ENCODE peak calls at places on chromosomes 1 and 21, in seven cellular contexts. R is foreskin fibroblast, L is transverse colon, B is cardiac muscle cell, D is BJ, A is lower lobe of right lung, C is sigmoid colon. Y is an unnamed sample.

GRCh38 chr1:23558872-23559135 is 497 bp downstream of the ID3 start:
- DNase-seq in D (no peak), C (no peak), A (no peak), R (no peak), B (no peak), L (no peak), Y (no peak)

GRCh38 chr1:168287237-168287664 is 6.6 kb downstream of the TBX19 start:
- DNase-seq in L (no peak), A (no peak), D (no peak), R (peak; percentile 37), B (no peak), C (no peak), Y (no peak)

GRCh38 chr1:27233677-27234053 is 767 bp upstream of the WDTC1 start:
- DNase-seq in R (no peak), B (no peak), C (no peak), A (no peak), L (peak; percentile 8), D (no peak), Y (no peak)

GRCh38 chr1:204041232-204041767 is 31.6 kb upstream of the SOX13 start:
- DNase-seq in A (no peak), R (peak; percentile 1), C (no peak), D (no peak), B (no peak), L (no peak), Y (no peak)

GRCh38 chr1:39539252-39539790 is 37.3 kb downstream of the PABPC4 start:
- DNase-seq in D (no peak), L (peak; percentile 76), R (peak; percentile 58), A (peak; percentile 63), C (peak; percentile 86), B (peak; percentile 85), Y (peak; percentile 30)

GRCh38 chr1:202959276-202959620 is 1.1 kb upstream of the ADIPOR1 start:
- DNase-seq in R (peak; percentile 70), A (no peak), B (no peak), D (no peak), C (no peak), L (no peak), Y (no peak)

GRCh38 chr1:24931481-24932221 is 1.6 kb upstream of the RUNX3 start:
- DNase-seq in A (no peak), R (no peak), C (no peak), B (peak; percentile 35), D (no peak), L (no peak), Y (no peak)

GRCh38 chr1:85579619-85580018 is 942 bp upstream of the CCN1 start:
- DNase-seq in L (no peak), D (no peak), B (no peak), R (peak; percentile 72), C (peak; percentile 77), A (no peak), Y (no peak)

GRCh38 chr1:31562707-31563360 is 13.5 kb upstream of the TINAGL1 start:
- DNase-seq in A (no peak), C (no peak), B (no peak), L (no peak), D (no peak), R (peak; percentile 37), Y (no peak)

GRCh38 chr1:11126544-11126943 is 26.9 kb upstream of the EXOSC10 start:
- DNase-seq in B (no peak), C (no peak), D (no peak), R (no peak), L (no peak), A (no peak), Y (no peak)

GRCh38 chr1:32151319-32151787 is 28.1 kb upstream of the TXLNA start:
- DNase-seq in B (peak; percentile 81), R (peak; percentile 79), A (no peak), C (no peak), L (no peak), D (no peak), Y (no peak)

GRCh38 chr1:20837554-20838192 is 50.6 kb upstream of the HP1BP3 start:
- DNase-seq in A (no peak), C (no peak), R (peak; percentile 6), D (no peak), B (no peak), L (no peak), Y (no peak)

GRCh38 chr1:160437432-160438319 is 37.3 kb downstream of the VANGL2 start:
- DNase-seq in R (no peak), A (no peak), L (no peak), D (no peak), B (no peak), C (no peak), Y (peak; percentile 76)

GRCh38 chr1:192877283-192877886 is 68.5 kb downstream of the RGS2 start:
- DNase-seq in L (no peak), D (peak; percentile 21), R (no peak), B (no peak), C (no peak), A (no peak), Y (no peak)

GRCh38 chr21:42121792-42122191 is 50.7 kb downstream of the UMODL1 start:
- DNase-seq in D (no peak), A (no peak), B (no peak), L (peak; percentile 57), C (no peak), R (no peak), Y (no peak)

GRCh38 chr21:42120904-42121535 is 49.9 kb downstream of the UMODL1 start:
- DNase-seq in B (no peak), R (no peak), C (no peak), D (no peak), A (no peak), L (no peak), Y (no peak)

GRCh38 chr21:42118121-42118795 is 47.1 kb downstream of the UMODL1 start:
- DNase-seq in R (no peak), C (no peak), L (no peak), A (no peak), D (no peak), B (no peak), Y (no peak)

GRCh38 chr21:42118901-42119300 is 47.8 kb downstream of the UMODL1 start:
- DNase-seq in D (no peak), A (no peak), C (no peak), L (peak; percentile 26), B (no peak), R (peak; percentile 16), Y (no peak)

GRCh38 chr21:42120056-42120903 is 49.2 kb downstream of the UMODL1 start:
- DNase-seq in B (no peak), C (no peak), L (peak; percentile 47), D (no peak), A (no peak), R (no peak), Y (peak; percentile 43)
- H3K4me3 ChIP-seq in B (no peak overlapping the region), C (no peak overlapping the region), L (no peak overlapping the region), D (no peak overlapping the region), A (no peak overlapping the region), R (no peak overlapping the region), Y (no peak overlapping the region)

GRCh38 chr1:199931666-199932377 is 95.7 kb upstream of the NR5A2 start:
- DNase-seq in A (no peak), L (peak; percentile 10), D (no peak), C (no peak), R (no peak), B (no peak), Y (no peak)
- H3K4me3 ChIP-seq in A (peak overlapping the region; percentile 30), L (no peak overlapping the region), D (no peak overlapping the region), C (no peak overlapping the region), R (peak overlapping the region; percentile 18), B (no peak overlapping the region), Y (no peak overlapping the region)

GRCh38 chr1:116878804-116879477 is 30.8 kb upstream of the PTGFRN start:
- DNase-seq in C (peak; percentile 68), D (no peak), L (no peak), B (peak; percentile 56), R (no peak), A (no peak), Y (peak; percentile 34)
- H3K4me3 ChIP-seq in C (no peak overlapping the region), D (no peak overlapping the region), L (no peak overlapping the region), B (no peak overlapping the region), R (peak overlapping the region; percentile 46), A (peak overlapping the region; percentile 18), Y (peak overlapping the region; percentile 24)

DNA sequence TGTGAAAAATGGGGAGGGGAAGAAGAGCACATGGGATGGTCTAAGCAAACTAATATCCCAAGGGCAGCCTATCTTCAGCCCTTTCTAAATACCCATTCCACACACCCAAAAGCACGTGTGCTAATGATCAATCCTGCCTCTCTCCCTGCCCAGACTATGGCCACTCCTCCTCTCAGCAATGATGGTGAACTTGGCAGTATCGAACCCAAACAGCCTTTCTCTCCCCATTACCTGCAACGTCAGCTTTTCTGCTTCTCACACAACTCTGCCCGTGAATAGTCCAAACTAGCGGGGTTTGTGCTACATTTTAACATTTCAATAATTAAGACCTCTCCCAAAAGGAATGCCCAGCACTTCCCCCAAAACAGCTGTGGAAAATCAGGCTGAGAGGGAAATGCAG is 41.6 kb downstream of the SSBP3 start:
- DNase-seq in L (no peak), C (no peak), A (no peak), R (no peak), B (no peak), D (no peak), Y (no peak)
- H3K4me3 ChIP-seq in L (no peak overlapping the region), C (no peak overlapping the region), A (no peak overlapping the region), R (no peak overlapping the region), B (no peak overlapping the region), D (no peak overlapping the region), Y (no peak overlapping the region)

DNA sequence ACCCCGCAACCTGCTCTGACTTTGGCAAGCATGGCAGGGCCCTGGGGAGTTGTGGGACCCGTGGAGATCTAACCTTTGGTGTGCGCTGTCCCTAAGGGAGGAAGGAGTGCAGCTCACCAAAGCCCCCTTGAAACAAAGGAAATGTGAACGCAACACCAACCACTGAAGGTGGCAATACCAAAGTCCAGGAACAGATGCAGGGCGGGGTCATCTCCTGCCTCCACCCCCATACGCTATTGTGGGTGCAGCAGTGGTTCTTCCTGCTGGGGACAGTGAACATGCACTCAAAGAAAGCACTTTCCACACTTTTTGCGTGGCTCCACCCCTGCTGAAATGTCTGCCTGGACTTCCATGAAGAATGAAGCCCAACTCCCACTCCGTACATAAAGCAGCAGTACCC is 93.0 kb downstream of the UBE2U start:
- DNase-seq in D (no peak), B (no peak), C (no peak), L (no peak), R (no peak), A (no peak), Y (no peak)
- H3K4me3 ChIP-seq in D (no peak overlapping the region), B (no peak overlapping the region), C (no peak overlapping the region), L (no peak overlapping the region), R (no peak overlapping the region), A (no peak overlapping the region), Y (no peak overlapping the region)

GRCh38 chr1:214427871-214428277 is 123.5 kb downstream of the PTPN14 start:
- DNase-seq in B (no peak), C (no peak), R (peak; percentile 95), L (peak; percentile 22), D (peak; percentile 73), A (no peak), Y (peak; percentile 61)
- H3K4me3 ChIP-seq in B (no peak overlapping the region), C (no peak overlapping the region), R (no peak overlapping the region), L (no peak overlapping the region), D (no peak overlapping the region), A (no peak overlapping the region), Y (no peak overlapping the region)